ENCODE peak calls at places on chromosomes 5 and 9, in four cellular contexts. One of them, this sample, is unnamed.

GRCh38 chr9:97740848-97741821 is 44.0 kb upstream of the XPA start:
- DNase-seq in fibroblast of lung: peak
- DNase-seq in dorsolateral prefrontal cortex: no peak
- DNase-seq in heart left ventricle: peak
- DNase-seq in this sample: no peak

GRCh38 chr9:93040409-93040808 is 18.1 kb upstream of the SUSD3 start:
- DNase-seq in fibroblast of lung: no peak
- DNase-seq in dorsolateral prefrontal cortex: no peak
- DNase-seq in heart left ventricle: no peak
- DNase-seq in this sample: no peak

GRCh38 chr9:25716220-25716872 is 38.1 kb upstream of the TUSC1 start:
- DNase-seq in fibroblast of lung: peak
- DNase-seq in dorsolateral prefrontal cortex: no peak
- DNase-seq in heart left ventricle: peak
- DNase-seq in this sample: peak

GRCh38 chr5:139554264-139554663 is 6.9 kb upstream of the UBE2D2 start:
- DNase-seq in fibroblast of lung: no peak
- DNase-seq in dorsolateral prefrontal cortex: no peak
- DNase-seq in heart left ventricle: no peak
- DNase-seq in this sample: no peak

GRCh38 chr5:154487541-154487940 is 9.5 kb upstream of the HAND1 start:
- DNase-seq in fibroblast of lung: no peak
- DNase-seq in dorsolateral prefrontal cortex: no peak
- DNase-seq in heart left ventricle: no peak
- DNase-seq in this sample: no peak

GRCh38 chr9:32706004-32706749 is 70.7 kb upstream of the TAF1L start:
- DNase-seq in fibroblast of lung: no peak
- DNase-seq in dorsolateral prefrontal cortex: no peak
- DNase-seq in heart left ventricle: no peak
- DNase-seq in this sample: no peak

GRCh38 chr9:120876842-120877240 is at the start of gene PHF19:
- DNase-seq in fibroblast of lung: peak
- DNase-seq in dorsolateral prefrontal cortex: no peak
- DNase-seq in heart left ventricle: peak
- DNase-seq in this sample: no peak

GRCh38 chr9:9299134-9299533 is 1313.7 kb downstream of the PTPRD start:
- DNase-seq in fibroblast of lung: no peak
- DNase-seq in dorsolateral prefrontal cortex: no peak
- DNase-seq in heart left ventricle: no peak
- DNase-seq in this sample: no peak

GRCh38 chr5:111735829-111736228 is 21.2 kb downstream of the NREP start:
- DNase-seq in fibroblast of lung: peak
- DNase-seq in dorsolateral prefrontal cortex: no peak
- DNase-seq in heart left ventricle: peak
- DNase-seq in this sample: no peak

GRCh38 chr9:98654247-98654646 is 54.5 kb downstream of the GABBR2 start:
- DNase-seq in fibroblast of lung: peak
- DNase-seq in dorsolateral prefrontal cortex: no peak
- DNase-seq in heart left ventricle: no peak
- DNase-seq in this sample: no peak

GRCh38 chr5:120055858-120056257 is 408.2 kb upstream of the PRR16 start:
- DNase-seq in fibroblast of lung: peak
- DNase-seq in dorsolateral prefrontal cortex: no peak
- DNase-seq in heart left ventricle: no peak
- DNase-seq in this sample: no peak

GRCh38 chr5:104904561-104904960 is 1342.0 kb upstream of the NUDT12 start:
- DNase-seq in fibroblast of lung: no peak
- DNase-seq in dorsolateral prefrontal cortex: no peak
- DNase-seq in heart left ventricle: no peak
- DNase-seq in this sample: no peak

GRCh38 chr9:8857330-8858249 is 1058.0 kb upstream of the DMAC1 start:
- DNase-seq in fibroblast of lung: peak
- DNase-seq in dorsolateral prefrontal cortex: peak
- DNase-seq in heart left ventricle: peak
- DNase-seq in this sample: no peak

GRCh38 chr9:106713206-106713605 is 149.8 kb upstream of the ZNF462 start:
- DNase-seq in fibroblast of lung: no peak
- DNase-seq in dorsolateral prefrontal cortex: no peak
- DNase-seq in heart left ventricle: no peak
- DNase-seq in this sample: no peak

GRCh38 chr5:179906795-179907569 is 715 bp downstream of the TBC1D9B start:
- DNase-seq in fibroblast of lung: peak
- DNase-seq in dorsolateral prefrontal cortex: no peak
- DNase-seq in heart left ventricle: no peak
- DNase-seq in this sample: no peak

GRCh38 chr9:127983847-127984289 is 3.1 kb upstream of the EEIG1 start:
- DNase-seq in fibroblast of lung: no peak
- DNase-seq in dorsolateral prefrontal cortex: no peak
- DNase-seq in heart left ventricle: no peak
- DNase-seq in this sample: no peak

GRCh38 chr9:899440-900184 is 58.1 kb downstream of the DMRT1 start:
- DNase-seq in fibroblast of lung: no peak
- DNase-seq in dorsolateral prefrontal cortex: no peak
- DNase-seq in heart left ventricle: no peak
- DNase-seq in this sample: peak

GRCh38 chr9:112550531-112550930 is 63.9 kb downstream of the KIAA1958 start:
- DNase-seq in fibroblast of lung: no peak
- DNase-seq in dorsolateral prefrontal cortex: no peak
- DNase-seq in heart left ventricle: no peak
- DNase-seq in this sample: no peak

GRCh38 chr9:115590016-115590415 is 472.1 kb upstream of the TNC start:
- DNase-seq in fibroblast of lung: peak
- DNase-seq in dorsolateral prefrontal cortex: no peak
- DNase-seq in heart left ventricle: peak
- DNase-seq in this sample: peak

GRCh38 chr5:105101597-105101996 is 1539.0 kb upstream of the NUDT12 start:
- DNase-seq in fibroblast of lung: peak
- DNase-seq in dorsolateral prefrontal cortex: no peak
- DNase-seq in heart left ventricle: no peak
- DNase-seq in this sample: no peak

GRCh38 chr5:133715622-133716021 is 103.3 kb upstream of the FSTL4 start:
- DNase-seq in fibroblast of lung: no peak
- DNase-seq in dorsolateral prefrontal cortex: no peak
- DNase-seq in heart left ventricle: no peak
- DNase-seq in this sample: no peak

GRCh38 chr5:66582499-66582898 is 13.7 kb upstream of the MAST4 start:
- DNase-seq in fibroblast of lung: no peak
- DNase-seq in dorsolateral prefrontal cortex: no peak
- DNase-seq in heart left ventricle: no peak
- DNase-seq in this sample: no peak

GRCh38 chr5:10059611-10060379 is 189.9 kb downstream of the ATPSCKMT start:
- DNase-seq in fibroblast of lung: no peak
- DNase-seq in dorsolateral prefrontal cortex: no peak
- DNase-seq in heart left ventricle: no peak
- DNase-seq in this sample: peak

GRCh38 chr9:135164036-135164435 is 76.6 kb downstream of the OLFM1 start:
- DNase-seq in fibroblast of lung: no peak
- DNase-seq in dorsolateral prefrontal cortex: no peak
- DNase-seq in heart left ventricle: no peak
- DNase-seq in this sample: no peak

GRCh38 chr5:26482817-26483375 is 555.5 kb downstream of the CDH9 start:
- DNase-seq in fibroblast of lung: no peak
- DNase-seq in dorsolateral prefrontal cortex: peak
- DNase-seq in heart left ventricle: no peak
- DNase-seq in this sample: no peak

GRCh38 chr5:30607301-30607700 is 586.2 kb upstream of the CDH6 start:
- DNase-seq in fibroblast of lung: no peak
- DNase-seq in dorsolateral prefrontal cortex: no peak
- DNase-seq in heart left ventricle: no peak
- DNase-seq in this sample: no peak
- H3K4me3 ChIP-seq in fibroblast of lung: no peak
- H3K4me3 ChIP-seq in dorsolateral prefrontal cortex: no peak
- H3K4me3 ChIP-seq in heart left ventricle: no peak
- H3K4me3 ChIP-seq in this sample: no peak

DNA sequence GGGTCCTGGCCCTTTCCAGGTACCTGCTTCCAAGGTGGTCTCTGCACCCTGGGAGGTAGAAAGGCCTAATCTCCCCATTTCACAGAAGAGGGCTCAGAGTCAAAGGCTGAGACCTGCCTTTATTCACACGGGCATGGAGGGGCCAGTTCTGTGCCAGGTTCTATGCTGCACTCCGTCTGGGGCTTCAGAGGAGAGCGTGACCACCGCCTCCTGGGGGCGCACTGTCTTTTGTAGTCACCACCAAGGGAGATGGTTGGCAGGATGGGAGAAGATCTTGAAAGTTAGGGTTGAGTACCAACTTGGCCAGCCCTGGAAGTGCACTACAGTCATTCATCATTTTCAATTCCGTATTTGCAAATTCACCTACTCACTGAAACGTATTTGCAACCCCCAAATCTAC is 23.7 kb upstream of the PRDM12 start:
- DNase-seq in fibroblast of lung: no peak
- DNase-seq in dorsolateral prefrontal cortex: no peak
- DNase-seq in heart left ventricle: no peak
- DNase-seq in this sample: no peak
- H3K4me3 ChIP-seq in fibroblast of lung: no peak
- H3K4me3 ChIP-seq in dorsolateral prefrontal cortex: no peak
- H3K4me3 ChIP-seq in heart left ventricle: no peak
- H3K4me3 ChIP-seq in this sample: no peak

GRCh38 chr9:108442604-108443277 is 413.0 kb downstream of the ACTL7B start:
- DNase-seq in fibroblast of lung: no peak
- DNase-seq in dorsolateral prefrontal cortex: no peak
- DNase-seq in heart left ventricle: no peak
- DNase-seq in this sample: no peak

GRCh38 chr9:108436470-108436869 is 419.3 kb downstream of the ACTL7B start:
- DNase-seq in fibroblast of lung: no peak
- DNase-seq in dorsolateral prefrontal cortex: no peak
- DNase-seq in heart left ventricle: no peak
- DNase-seq in this sample: no peak

GRCh38 chr9:108443278-108443633 is 412.5 kb downstream of the ACTL7B start:
- DNase-seq in fibroblast of lung: peak
- DNase-seq in dorsolateral prefrontal cortex: no peak
- DNase-seq in heart left ventricle: no peak
- DNase-seq in this sample: no peak

GRCh38 chr9:108441251-108441650 is 414.5 kb downstream of the ACTL7B start:
- DNase-seq in fibroblast of lung: no peak
- DNase-seq in dorsolateral prefrontal cortex: no peak
- DNase-seq in heart left ventricle: no peak
- DNase-seq in this sample: no peak

DNA sequence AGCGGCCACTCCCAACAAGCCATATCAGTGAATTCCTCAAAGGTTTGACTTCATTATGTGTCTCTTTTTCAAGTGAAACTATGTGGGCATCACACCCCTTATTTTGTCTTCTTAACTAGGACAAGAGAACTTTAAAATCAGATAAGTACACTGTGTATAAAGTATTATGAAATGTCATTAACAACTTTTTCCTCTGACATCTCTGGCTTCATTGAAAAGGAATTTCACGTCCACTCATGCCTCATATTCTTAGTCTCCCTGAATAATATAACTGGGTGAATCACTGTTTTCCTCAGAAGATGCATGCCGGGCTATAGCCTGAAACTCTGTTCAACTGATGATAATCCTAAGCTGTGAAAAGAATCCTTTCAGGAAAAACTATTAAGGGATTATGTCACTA is 415.8 kb downstream of the ACTL7B start:
- DNase-seq in fibroblast of lung: peak
- DNase-seq in dorsolateral prefrontal cortex: no peak
- DNase-seq in heart left ventricle: no peak
- DNase-seq in this sample: no peak
- H3K4me3 ChIP-seq in fibroblast of lung: no peak
- H3K4me3 ChIP-seq in dorsolateral prefrontal cortex: no peak
- H3K4me3 ChIP-seq in heart left ventricle: no peak
- H3K4me3 ChIP-seq in this sample: no peak

GRCh38 chr5:113246371-113246870 is 188.4 kb downstream of the TSSK1B start:
- DNase-seq in fibroblast of lung: peak
- DNase-seq in dorsolateral prefrontal cortex: no peak
- DNase-seq in heart left ventricle: no peak
- DNase-seq in this sample: no peak
- H3K4me3 ChIP-seq in fibroblast of lung: no peak
- H3K4me3 ChIP-seq in dorsolateral prefrontal cortex: no peak
- H3K4me3 ChIP-seq in heart left ventricle: peak
- H3K4me3 ChIP-seq in this sample: no peak

GRCh38 chr5:181114844-181115778 is 15.9 kb downstream of the OR2V1 start:
- DNase-seq in fibroblast of lung: peak
- DNase-seq in dorsolateral prefrontal cortex: no peak
- DNase-seq in heart left ventricle: no peak
- DNase-seq in this sample: peak
- H3K4me3 ChIP-seq in fibroblast of lung: peak
- H3K4me3 ChIP-seq in dorsolateral prefrontal cortex: no peak
- H3K4me3 ChIP-seq in heart left ventricle: no peak
- H3K4me3 ChIP-seq in this sample: peak

GRCh38 chr9:133533878-133534277 is 626 bp upstream of the ADAMTSL2 start:
- DNase-seq in fibroblast of lung: peak
- DNase-seq in dorsolateral prefrontal cortex: peak
- DNase-seq in heart left ventricle: no peak
- DNase-seq in this sample: no peak
- H3K4me3 ChIP-seq in fibroblast of lung: no peak
- H3K4me3 ChIP-seq in dorsolateral prefrontal cortex: peak
- H3K4me3 ChIP-seq in heart left ventricle: peak
- H3K4me3 ChIP-seq in this sample: no peak

DNA sequence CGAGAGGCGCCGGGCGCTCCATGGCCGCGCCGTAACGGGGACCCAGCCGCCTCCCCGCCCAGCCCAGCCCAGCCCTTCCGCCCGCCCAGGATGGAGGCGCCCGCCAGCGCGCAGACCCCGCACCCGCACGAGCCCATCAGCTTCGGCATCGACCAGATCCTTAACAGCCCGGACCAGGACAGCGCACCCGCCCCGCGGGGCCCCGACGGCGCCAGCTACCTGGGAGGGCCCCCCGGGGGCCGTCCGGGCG is 153 bp downstream of the TLX3 start:
- DNase-seq in fibroblast of lung: no peak
- DNase-seq in dorsolateral prefrontal cortex: no peak
- DNase-seq in heart left ventricle: no peak
- DNase-seq in this sample: no peak
- H3K4me3 ChIP-seq in fibroblast of lung: no peak
- H3K4me3 ChIP-seq in dorsolateral prefrontal cortex: no peak
- H3K4me3 ChIP-seq in heart left ventricle: no peak
- H3K4me3 ChIP-seq in this sample: no peak

This sample was measured in LNCaP clone FGC.